ENCODE peak calls at places on chromosome 18, in ten cellular contexts. Y, A, P, M, X, B, G, K, H and Q are unnamed samples.
A peak's percentile ranks its signal among the peaks of the same experiment; 100 is the strongest.

GRCh38 chr18:26511339-26512071 is 36.8 kb downstream of the KCTD1 start:
- DNase-seq in P (no peak), X (no peak), B (no peak), K (no peak), G (no peak), H (no peak), A (no peak), M (no peak), Y (no peak), Q (no peak)

GRCh38 chr18:9835796-9836195 is 50.0 kb upstream of the TXNDC2 start:
- DNase-seq in K (no peak), Y (no peak), B (no peak), P (no peak), X (no peak), H (no peak), A (no peak), M (no peak), G (no peak), Q (no peak)

GRCh38 chr18:22846088-22846683 is 86.9 kb upstream of the RBBP8 start:
- DNase-seq in Y (no peak), X (no peak), P (no peak), G (no peak), B (no peak), A (no peak), H (no peak), K (peak; percentile 10), M (no peak), Q (no peak)

GRCh38 chr18:22040527-22040926 is 128.9 kb upstream of the GATA6 start:
- DNase-seq in B (no peak), H (no peak), M (no peak), X (no peak), K (no peak), G (no peak), P (no peak), Y (no peak), A (no peak), Q (no peak)

GRCh38 chr18:34990571-34990970 is 50.6 kb upstream of the MAPRE2 start:
- DNase-seq in P (no peak), X (no peak), B (no peak), Y (peak; percentile 59), M (no peak), H (no peak), G (no peak), A (no peak), K (no peak), Q (no peak)

GRCh38 chr18:35949903-35950627 is 22.4 kb upstream of the RMP24 start:
- DNase-seq in K (peak; percentile 70), H (no peak), P (peak; percentile 33), B (peak; percentile 80), G (peak; percentile 43), X (peak; percentile 31), M (peak; percentile 51), Y (peak; percentile 37), A (peak; percentile 32), Q (peak; percentile 33)

GRCh38 chr18:48623468-48624220 is 84.8 kb downstream of the CTIF start:
- DNase-seq in H (no peak), A (no peak), P (no peak), M (no peak), Y (peak; percentile 85), G (no peak), K (no peak), X (peak; percentile 53), B (no peak), Q (no peak)

GRCh38 chr18:13635046-13635445 is 91.3 kb downstream of the FAM210A start:
- DNase-seq in B (no peak), X (no peak), K (no peak), H (no peak), M (peak; percentile 59), G (no peak), Y (no peak), A (no peak), P (no peak), Q (no peak)

GRCh38 chr18:35278085-35278484 is 11.9 kb downstream of the ZSCAN30 start:
- DNase-seq in H (no peak), M (no peak), G (no peak), X (no peak), P (no peak), Y (no peak), K (no peak), B (no peak), A (no peak), Q (no peak)

GRCh38 chr18:23662309-23663263 is at the start of gene ANKRD29:
- DNase-seq in X (peak; percentile 36), M (peak; percentile 66), A (peak; percentile 10), P (peak; percentile 27), G (peak; percentile 61), H (peak; percentile 20), Y (no peak), K (peak; percentile 66), B (peak; percentile 93), Q (peak; percentile 25)

GRCh38 chr18:45566025-45566740 is 49.1 kb upstream of the SLC14A2 start:
- DNase-seq in H (no peak), Y (peak; percentile 87), X (no peak), M (peak; percentile 67), G (peak; percentile 73), B (no peak), K (no peak), P (no peak), A (no peak), Q (no peak)

GRCh38 chr18:45166341-45167108 is 448.8 kb upstream of the SLC14A2 start:
- DNase-seq in P (no peak), H (no peak), K (no peak), Y (peak; percentile 97), G (no peak), M (no peak), X (no peak), A (no peak), B (no peak), Q (no peak)

GRCh38 chr18:58593930-58594329 is 35.0 kb downstream of the ALPK2 start:
- DNase-seq in K (no peak), H (no peak), P (no peak), M (peak; percentile 31), G (no peak), X (no peak), B (no peak), Y (no peak), A (no peak), Q (no peak)